ENCODE peak calls at places on chromosomes 2 and 18, in four cellular contexts. E is HepG2, T is K562, D is GM12878. Z is an unnamed sample.

GRCh38 chr2:42659601-42660000 is 91.2 kb downstream of the MTA3 start:
- DNase-seq in T (no peak), E (no peak), D (no peak), Z (no peak)

GRCh38 chr2:64609229-64609994 is 44.3 kb downstream of the SERTAD2 start:
- DNase-seq in T (peak; percentile 90), E (no peak), D (no peak), Z (peak; percentile 92)

GRCh38 chr2:132916219-132916618 is 246.2 kb upstream of the LYPD1 start:
- DNase-seq in T (no peak), D (no peak), E (no peak), Z (no peak)

GRCh38 chr2:67899187-67899586 is 163.6 kb downstream of the C1D start:
- DNase-seq in E (no peak), D (no peak), T (no peak), Z (no peak)

GRCh38 chr2:163246111-163246510 is 407.5 kb upstream of the KCNH7 start:
- DNase-seq in E (no peak), T (no peak), D (no peak), Z (no peak)

GRCh38 chr2:242085941-242086621 is 216.6 kb downstream of the RTP5 start:
- DNase-seq in D (peak; percentile 48), E (peak; percentile 82), T (no peak), Z (no peak)

GRCh38 chr2:168216351-168217005 is 30.9 kb downstream of the STK39 start:
- DNase-seq in E (no peak), T (no peak), D (no peak), Z (no peak)

GRCh38 chr2:68295523-68295922 is 24.2 kb downstream of the CNRIP1 start:
- DNase-seq in T (no peak), D (no peak), E (no peak), Z (no peak)

GRCh38 chr2:202002381-202002780 is 31.3 kb upstream of the FZD7 start:
- DNase-seq in D (no peak), E (no peak), T (no peak), Z (no peak)

GRCh38 chr2:186740266-186740665 is 46.4 kb downstream of the FAM171B start:
- DNase-seq in E (no peak), D (no peak), T (no peak), Z (no peak)

GRCh38 chr2:96205238-96205637 is 3.4 kb downstream of the STARD7 start:
- DNase-seq in D (no peak), E (no peak), T (no peak), Z (no peak)

GRCh38 chr2:213279961-213280360 is 4.3 kb upstream of the SPAG16 start:
- DNase-seq in E (no peak), T (no peak), D (no peak), Z (no peak)

GRCh38 chr2:68185541-68186164 is 28.0 kb downstream of the PNO1 start:
- DNase-seq in T (peak; percentile 47), D (peak; percentile 28), E (peak; percentile 52), Z (peak; percentile 59)

GRCh38 chr2:120510751-120511395 is 164.9 kb downstream of the INHBB start:
- DNase-seq in E (no peak), T (no peak), D (no peak), Z (no peak)

GRCh38 chr2:240840435-240841060 is 20.5 kb upstream of the KIF1A start:
- DNase-seq in T (peak; percentile 62), E (peak; percentile 86), D (no peak), Z (peak; percentile 59)

GRCh38 chr2:106607371-106607770 is 120.2 kb downstream of the CD8B2 start:
- DNase-seq in D (no peak), E (no peak), T (no peak), Z (no peak)

GRCh38 chr2:216733046-216733445 is 37.7 kb upstream of the IGFBP5 start:
- DNase-seq in D (no peak), T (no peak), E (no peak), Z (no peak)

GRCh38 chr2:36356990-36357505 is 1.5 kb downstream of the CRIM1 start:
- DNase-seq in E (peak; percentile 69), D (no peak), T (no peak), Z (no peak)

GRCh38 chr2:96156011-96156820 is 11.0 kb upstream of the DUSP2 start:
- DNase-seq in T (no peak), D (no peak), E (no peak), Z (no peak)

GRCh38 chr2:105836840-105837692 is 92.4 kb downstream of the NCK2 start:
- DNase-seq in T (no peak), D (no peak), E (no peak), Z (no peak)

GRCh38 chr18:50284226-50284885 is 3.0 kb upstream of the MBD1 start:
- DNase-seq in D (no peak), E (no peak), T (no peak), Z (no peak)
- TF ChIP-seq TARDBP in D (no peak), E (no peak), T (no peak), Z (no peak)

DNA sequence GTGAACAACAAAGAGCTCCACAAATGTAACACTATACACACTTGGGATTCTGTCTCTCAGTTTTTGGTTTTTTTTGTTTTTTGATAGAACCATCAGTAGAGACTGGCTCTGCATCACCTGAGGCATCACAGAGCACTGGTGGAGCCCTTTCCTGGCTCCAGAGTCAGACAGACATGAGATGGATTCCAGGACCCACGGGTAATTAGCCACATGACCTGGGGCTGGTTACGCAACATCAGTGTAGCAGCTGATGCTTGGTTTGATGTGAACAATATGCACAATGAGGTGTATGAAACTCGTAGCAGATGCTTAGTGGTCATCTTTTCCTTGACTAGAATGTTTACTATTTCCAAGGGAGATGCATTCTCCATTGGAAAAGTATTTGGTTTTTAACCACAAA is 40.7 kb downstream of the CMPK2 start:
- DNase-seq in E (no peak), T (no peak), D (no peak), Z (no peak)
- TF ChIP-seq SP1 in E (no peak), T (no peak), D (no peak), Z (no peak)

GRCh38 chr18:79950440-79951341 is 762 bp downstream of the SLC66A2 start:
- DNase-seq in D (no peak), T (peak; percentile 22), E (no peak), Z (peak; percentile 22)
- TF ChIP-seq FOXK2 in D (no peak), T (no peak), E (no peak), Z (no peak)

GRCh38 chr18:22432672-22433137 is 15.0 kb upstream of the CTAGE1 start:
- DNase-seq in T (peak; percentile 73), E (no peak), D (no peak), Z (peak; percentile 30)
- TF ChIP-seq TARDBP in T (no peak), E (no peak), D (no peak), Z (no peak)

GRCh38 chr2:46915281-46915810 is at the start of gene MCFD2:
- DNase-seq in E (no peak), T (peak; percentile 39), D (no peak), Z (no peak)
- TF ChIP-seq SP1 in E (no peak), T (no peak), D (no peak), Z (no peak)

GRCh38 chr2:98913916-98914712 is 21.9 kb downstream of the CRACDL start:
- DNase-seq in E (no peak), D (no peak), T (no peak), Z (no peak)

GRCh38 chr2:98912957-98913915 is 22.8 kb downstream of the CRACDL start:
- DNase-seq in E (no peak), T (no peak), D (no peak), Z (no peak)

GRCh38 chr2:98915751-98916358 is 20.2 kb downstream of the CRACDL start:
- DNase-seq in D (no peak), E (no peak), T (no peak), Z (no peak)

GRCh38 chr2:98914713-98915580 is 21.1 kb downstream of the CRACDL start:
- DNase-seq in E (no peak), T (no peak), D (no peak), Z (no peak)

GRCh38 chr2:98917031-98917459 is 19.0 kb downstream of the CRACDL start:
- DNase-seq in E (no peak), T (no peak), D (no peak), Z (no peak)
- TF ChIP-seq FOXK2 in E (no peak), T (no peak), D (no peak), Z (no peak)

Z was measured in HEK293T.